ENCODE peak calls at places on chromosomes 13 and 19, in six cellular contexts. One of them, this sample, is unnamed.

GRCh38 chr19:402786-403185 is 6.2 kb downstream of the C2CD4C start:
- DNase-seq in A549: no peak
- DNase-seq in SK-N-SH: no peak
- DNase-seq in HepG2: no peak
- DNase-seq in GM12878: no peak
- DNase-seq in K562: no peak
- DNase-seq in this sample: no peak

GRCh38 chr19:47095707-47096704 is 17.6 kb downstream of the ZC3H4 start:
- DNase-seq in HepG2: peak; percentile 97
- DNase-seq in K562: no peak
- DNase-seq in SK-N-SH: no peak
- DNase-seq in GM12878: no peak
- DNase-seq in A549: peak; percentile 62
- DNase-seq in this sample: no peak

GRCh38 chr13:98771838-98772611 is 19.6 kb upstream of the SLC15A1 start:
- DNase-seq in GM12878: no peak
- DNase-seq in K562: no peak
- DNase-seq in SK-N-SH: no peak
- DNase-seq in HepG2: no peak
- DNase-seq in A549: no peak
- DNase-seq in this sample: no peak

GRCh38 chr13:99228737-99229691 is 28.4 kb downstream of the UBAC2 start:
- DNase-seq in GM12878: peak; percentile 91
- DNase-seq in SK-N-SH: peak; percentile 41
- DNase-seq in A549: no peak
- DNase-seq in K562: peak; percentile 17
- DNase-seq in HepG2: peak; percentile 23
- DNase-seq in this sample: peak; percentile 87

GRCh38 chr19:7783991-7784421 is 21.0 kb downstream of the CLEC4M start:
- DNase-seq in K562: no peak
- DNase-seq in HepG2: peak; percentile 17
- DNase-seq in SK-N-SH: no peak
- DNase-seq in GM12878: no peak
- DNase-seq in A549: peak; percentile 28
- DNase-seq in this sample: peak; percentile 72

GRCh38 chr19:8569066-8569761 is 8.0 kb downstream of the MYO1F start:
- DNase-seq in A549: peak; percentile 64
- DNase-seq in HepG2: no peak
- DNase-seq in GM12878: peak; percentile 63
- DNase-seq in K562: peak; percentile 83
- DNase-seq in SK-N-SH: no peak
- DNase-seq in this sample: peak; percentile 96

GRCh38 chr19:18543814-18544475 is 572 bp upstream of the FKBP8 start:
- DNase-seq in GM12878: peak; percentile 72
- DNase-seq in K562: peak; percentile 99
- DNase-seq in SK-N-SH: no peak
- DNase-seq in A549: peak; percentile 79
- DNase-seq in HepG2: peak; percentile 23
- DNase-seq in this sample: peak; percentile 40

GRCh38 chr19:45470147-45471081 is 2.6 kb downstream of the FOSB start:
- DNase-seq in HepG2: no peak
- DNase-seq in GM12878: no peak
- DNase-seq in K562: peak; percentile 47
- DNase-seq in A549: peak; percentile 71
- DNase-seq in SK-N-SH: no peak
- DNase-seq in this sample: peak; percentile 67

GRCh38 chr13:36344886-36345437 is 1.2 kb downstream of the SPART start:
- DNase-seq in A549: no peak
- DNase-seq in HepG2: no peak
- DNase-seq in K562: peak; percentile 37
- DNase-seq in SK-N-SH: no peak
- DNase-seq in GM12878: no peak
- DNase-seq in this sample: no peak

GRCh38 chr13:44660050-44660449 is 83.9 kb upstream of the TSC22D1 start:
- DNase-seq in GM12878: no peak
- DNase-seq in A549: no peak
- DNase-seq in K562: no peak
- DNase-seq in HepG2: no peak
- DNase-seq in SK-N-SH: no peak
- DNase-seq in this sample: no peak

GRCh38 chr19:46299004-46299509 is 2.2 kb downstream of the HIF3A start:
- DNase-seq in K562: peak; percentile 7
- DNase-seq in SK-N-SH: peak; percentile 99
- DNase-seq in GM12878: no peak
- DNase-seq in A549: peak; percentile 90
- DNase-seq in HepG2: peak; percentile 54
- DNase-seq in this sample: peak; percentile 50

GRCh38 chr13:99215466-99215865 is 14.8 kb downstream of the UBAC2 start:
- DNase-seq in HepG2: no peak
- DNase-seq in A549: no peak
- DNase-seq in K562: no peak
- DNase-seq in GM12878: no peak
- DNase-seq in SK-N-SH: no peak
- DNase-seq in this sample: no peak

GRCh38 chr19:5037936-5038335 is 69.0 kb downstream of the KDM4B start:
- DNase-seq in K562: no peak
- DNase-seq in SK-N-SH: peak; percentile 90
- DNase-seq in A549: no peak
- DNase-seq in HepG2: no peak
- DNase-seq in GM12878: no peak
- DNase-seq in this sample: no peak

GRCh38 chr19:38463365-38463764 is 29.9 kb downstream of the RYR1 start:
- DNase-seq in K562: no peak
- DNase-seq in GM12878: no peak
- DNase-seq in HepG2: no peak
- DNase-seq in SK-N-SH: no peak
- DNase-seq in A549: no peak
- DNase-seq in this sample: no peak

GRCh38 chr19:49986354-49986753 is 25.4 kb upstream of the SIGLEC11 start:
- DNase-seq in A549: no peak
- DNase-seq in GM12878: no peak
- DNase-seq in K562: no peak
- DNase-seq in SK-N-SH: no peak
- DNase-seq in HepG2: no peak
- DNase-seq in this sample: no peak

GRCh38 chr13:98007001-98007400 is 53.5 kb downstream of the IPO5 start:
- DNase-seq in A549: no peak
- DNase-seq in K562: no peak
- DNase-seq in HepG2: no peak
- DNase-seq in GM12878: no peak
- DNase-seq in SK-N-SH: no peak
- DNase-seq in this sample: no peak

GRCh38 chr13:59690857-59691500 is 472.7 kb downstream of the DIAPH3 start:
- DNase-seq in K562: no peak
- DNase-seq in A549: no peak
- DNase-seq in SK-N-SH: no peak
- DNase-seq in GM12878: no peak
- DNase-seq in HepG2: peak; percentile 79
- DNase-seq in this sample: no peak

GRCh38 chr13:85255978-85256377 is 543.2 kb downstream of the SLITRK6 start:
- DNase-seq in HepG2: no peak
- DNase-seq in A549: no peak
- DNase-seq in GM12878: no peak
- DNase-seq in SK-N-SH: no peak
- DNase-seq in K562: no peak
- DNase-seq in this sample: no peak

GRCh38 chr13:113207890-113208423 is 512 bp downstream of the PCID2 start:
- DNase-seq in K562: peak; percentile 45
- DNase-seq in SK-N-SH: no peak
- DNase-seq in GM12878: no peak
- DNase-seq in HepG2: peak; percentile 26
- DNase-seq in A549: peak; percentile 28
- DNase-seq in this sample: peak; percentile 59

GRCh38 chr13:96025283-96025682 is 27.9 kb downstream of the UGGT2 start:
- DNase-seq in GM12878: no peak
- DNase-seq in HepG2: no peak
- DNase-seq in A549: no peak
- DNase-seq in SK-N-SH: no peak
- DNase-seq in K562: no peak
- DNase-seq in this sample: no peak

GRCh38 chr13:93254775-93255174 is 28.2 kb downstream of the GPC6 start:
- DNase-seq in HepG2: no peak
- DNase-seq in K562: no peak
- DNase-seq in A549: no peak
- DNase-seq in GM12878: no peak
- DNase-seq in SK-N-SH: no peak
- DNase-seq in this sample: no peak

GRCh38 chr19:17676295-17676694 is 11.9 kb downstream of the UNC13A start:
- DNase-seq in GM12878: no peak
- DNase-seq in A549: no peak
- DNase-seq in SK-N-SH: no peak
- DNase-seq in HepG2: no peak
- DNase-seq in K562: no peak
- DNase-seq in this sample: no peak

GRCh38 chr19:5935473-5936307 is 21.6 kb downstream of the CAPS start:
- DNase-seq in SK-N-SH: peak; percentile 74
- DNase-seq in GM12878: no peak
- DNase-seq in K562: no peak
- DNase-seq in A549: no peak
- DNase-seq in HepG2: no peak
- DNase-seq in this sample: peak; percentile 35

GRCh38 chr19:54470991-54471782 is 1.9 kb downstream of the CDC42EP5 start:
- DNase-seq in HepG2: no peak
- DNase-seq in K562: no peak
- DNase-seq in A549: no peak
- DNase-seq in SK-N-SH: no peak
- DNase-seq in GM12878: no peak
- DNase-seq in this sample: no peak

GRCh38 chr13:47484564-47484963 is 516.5 kb downstream of the SUCLA2 start:
- DNase-seq in HepG2: peak; percentile 3
- DNase-seq in K562: no peak
- DNase-seq in GM12878: no peak
- DNase-seq in A549: no peak
- DNase-seq in SK-N-SH: no peak
- DNase-seq in this sample: peak; percentile 89

DNA sequence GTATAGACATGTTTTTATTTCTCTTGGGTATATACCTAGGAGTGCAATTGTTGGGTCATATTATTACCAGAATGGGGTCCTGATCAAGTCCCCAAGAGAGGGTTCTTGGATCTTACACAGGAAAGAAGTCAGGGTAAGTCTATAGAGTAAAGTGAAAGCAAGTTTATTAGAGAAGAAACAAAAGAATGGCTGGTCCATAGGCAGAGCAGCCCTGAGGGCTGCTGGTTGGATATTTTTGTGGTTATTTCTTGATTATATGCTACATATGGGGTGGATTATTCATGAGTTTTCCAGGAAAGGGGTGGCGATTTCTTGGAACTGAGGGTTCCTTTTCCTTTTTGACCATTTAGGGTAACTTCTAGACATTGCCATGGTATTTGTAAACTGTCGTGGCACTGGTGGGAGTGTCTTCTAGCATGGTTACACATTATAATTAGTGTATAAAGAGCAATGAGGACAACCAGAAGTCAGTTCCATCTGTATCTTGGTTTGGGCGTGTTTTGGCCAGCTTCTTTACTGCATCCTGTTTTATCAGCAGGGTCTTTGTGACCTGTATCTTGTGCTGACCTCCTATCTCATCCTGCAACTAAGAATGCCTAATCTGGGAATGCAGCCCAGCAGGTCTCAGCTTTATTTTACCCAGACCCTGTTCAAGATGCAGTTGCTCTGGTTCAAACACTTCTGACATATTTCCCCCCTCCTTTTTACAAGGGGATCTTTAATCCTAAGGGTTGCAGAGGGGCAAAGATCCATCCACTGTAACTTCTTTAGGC is 41.1 kb downstream of the CEACAM1 start:
- DNase-seq in SK-N-SH: no peak
- DNase-seq in HepG2: no peak
- DNase-seq in A549: no peak
- DNase-seq in K562: peak; percentile 6
- DNase-seq in GM12878: no peak
- DNase-seq in this sample: no peak
- TF ChIP-seq SMC3 in SK-N-SH: no peak
- TF ChIP-seq SMC3 in HepG2: no peak
- TF ChIP-seq SMC3 in A549: no peak
- TF ChIP-seq SMC3 in K562: no peak
- TF ChIP-seq SMC3 in GM12878: no peak
- TF ChIP-seq SMC3 in this sample: no peak

GRCh38 chr19:36973021-36973843 is 57.1 kb downstream of the ZNF568 start:
- DNase-seq in SK-N-SH: peak; percentile 97
- DNase-seq in GM12878: peak; percentile 17
- DNase-seq in HepG2: no peak
- DNase-seq in A549: no peak
- DNase-seq in K562: peak; percentile 9
- DNase-seq in this sample: peak; percentile 50
- TF ChIP-seq SMC3 in SK-N-SH: peak; percentile 69
- TF ChIP-seq SMC3 in GM12878: no peak
- TF ChIP-seq SMC3 in HepG2: no peak
- TF ChIP-seq SMC3 in A549: no peak
- TF ChIP-seq SMC3 in K562: no peak
- TF ChIP-seq SMC3 in this sample: no peak

GRCh38 chr13:20609145-20609544 is 42.2 kb downstream of the IFT88 start:
- DNase-seq in A549: no peak
- DNase-seq in SK-N-SH: no peak
- DNase-seq in K562: no peak
- DNase-seq in HepG2: no peak
- DNase-seq in GM12878: no peak
- DNase-seq in this sample: peak; percentile 94
- TF ChIP-seq SMC3 in A549: no peak
- TF ChIP-seq SMC3 in SK-N-SH: no peak
- TF ChIP-seq SMC3 in K562: no peak
- TF ChIP-seq SMC3 in HepG2: no peak
- TF ChIP-seq SMC3 in GM12878: no peak
- TF ChIP-seq SMC3 in this sample: no peak

GRCh38 chr13:39877134-39877533 is 221.7 kb downstream of the COG6 start:
- DNase-seq in HepG2: no peak
- DNase-seq in GM12878: no peak
- DNase-seq in A549: no peak
- DNase-seq in SK-N-SH: no peak
- DNase-seq in K562: no peak
- DNase-seq in this sample: no peak

GRCh38 chr13:39875111-39875510 is 219.6 kb downstream of the COG6 start:
- DNase-seq in K562: no peak
- DNase-seq in GM12878: no peak
- DNase-seq in SK-N-SH: no peak
- DNase-seq in A549: no peak
- DNase-seq in HepG2: no peak
- DNase-seq in this sample: no peak

GRCh38 chr13:39875583-39875982 is 220.1 kb downstream of the COG6 start:
- DNase-seq in HepG2: no peak
- DNase-seq in K562: no peak
- DNase-seq in SK-N-SH: no peak
- DNase-seq in A549: no peak
- DNase-seq in GM12878: no peak
- DNase-seq in this sample: peak; percentile 39

GRCh38 chr13:39874331-39875055 is 219.0 kb downstream of the COG6 start:
- DNase-seq in A549: no peak
- DNase-seq in HepG2: no peak
- DNase-seq in SK-N-SH: no peak
- DNase-seq in K562: no peak
- DNase-seq in GM12878: no peak
- DNase-seq in this sample: no peak

DNA sequence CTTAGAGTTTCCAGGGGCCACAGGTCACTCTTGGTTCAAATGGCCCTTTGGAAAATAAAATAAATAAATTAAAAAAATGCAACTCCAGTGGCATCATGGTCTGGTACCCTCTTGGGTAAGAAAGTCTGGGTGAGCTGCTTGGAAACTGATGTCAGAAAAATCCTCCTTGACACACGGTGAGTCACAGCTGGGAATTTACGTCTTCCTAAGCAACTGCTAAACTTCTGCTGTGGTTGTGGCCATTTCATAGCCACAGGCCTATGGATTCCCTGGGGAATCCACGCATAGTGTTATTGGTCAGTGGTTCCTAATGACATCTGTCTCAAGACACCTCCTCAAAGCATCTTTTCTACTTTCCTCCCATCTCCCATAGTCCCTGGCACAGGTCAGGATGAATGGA is 220.8 kb downstream of the COG6 start:
- DNase-seq in HepG2: no peak
- DNase-seq in GM12878: no peak
- DNase-seq in K562: no peak
- DNase-seq in SK-N-SH: no peak
- DNase-seq in A549: peak; percentile 29
- DNase-seq in this sample: peak; percentile 97
- TF ChIP-seq SMC3 in HepG2: no peak
- TF ChIP-seq SMC3 in GM12878: no peak
- TF ChIP-seq SMC3 in K562: no peak
- TF ChIP-seq SMC3 in SK-N-SH: no peak
- TF ChIP-seq SMC3 in A549: no peak
- TF ChIP-seq SMC3 in this sample: no peak

This sample was measured in IMR-90.